ENCODE peak calls at places on chromosomes 2 and 18, in five cellular contexts. U is mammary epithelial cell; Z is chondrocyte; M is CD8-positive, alpha-beta T cell; V is fibroblast of lung. A is an unnamed sample.

GRCh38 chr2:73823916-73824523 is 4.7 kb upstream of the STAMBP start:
- DNase-seq in Z (no peak), V (peak), U (peak), M (no peak), A (peak)

GRCh38 chr18:34299828-34300227 is 75.1 kb upstream of the NOL4 start:
- DNase-seq in M (no peak), Z (no peak), V (no peak), U (no peak), A (no peak)

GRCh38 chr2:28276076-28276618 is 116.5 kb upstream of the FOSL2 start:
- DNase-seq in V (peak), Z (no peak), M (no peak), U (peak), A (peak)

GRCh38 chr2:64889803-64890202 is 99.4 kb upstream of the SLC1A4 start:
- DNase-seq in M (no peak), U (no peak), V (no peak), Z (no peak), A (no peak)

GRCh38 chr18:79043288-79043687 is 25.9 kb upstream of the ATP9B start:
- DNase-seq in M (no peak), Z (no peak), V (no peak), U (no peak), A (no peak)

GRCh38 chr18:50870138-50870845 is 8.6 kb upstream of the ME2 start:
- DNase-seq in Z (no peak), V (peak), U (peak), M (no peak), A (peak)

GRCh38 chr18:57586243-57587049 is at the start of gene FECH:
- DNase-seq in M (peak), V (peak), Z (peak), U (peak), A (peak)

GRCh38 chr2:85561280-85562212 is at the start of gene GGCX:
- DNase-seq in V (peak), M (peak), U (peak), Z (peak), A (peak)

GRCh38 chr2:144132357-144132756 is 387.6 kb downstream of the ZEB2 start:
- DNase-seq in Z (no peak), U (no peak), V (peak), M (no peak), A (peak)

GRCh38 chr2:30721668-30722647 is 85.3 kb downstream of the CAPN13 start:
- DNase-seq in U (no peak), V (no peak), M (no peak), Z (no peak), A (no peak)

GRCh38 chr18:28175930-28176673 is 828 bp downstream of the CDH2 start:
- DNase-seq in V (peak), U (peak), M (no peak), Z (no peak), A (peak)

GRCh38 chr2:167114018-167114417 is 225.7 kb downstream of the XIRP2 start:
- DNase-seq in M (no peak), Z (no peak), U (no peak), V (no peak), A (no peak)

GRCh38 chr2:72274284-72274869 is 126.7 kb upstream of the CYP26B1 start:
- DNase-seq in U (no peak), Z (no peak), V (peak), M (no peak), A (no peak)

GRCh38 chr18:22558945-22559385 is 141.2 kb upstream of the CTAGE1 start:
- DNase-seq in U (peak), M (no peak), Z (no peak), V (peak), A (no peak)

GRCh38 chr18:22560797-22561196 is 143.1 kb upstream of the CTAGE1 start:
- DNase-seq in M (no peak), V (no peak), Z (no peak), U (no peak), A (no peak)

GRCh38 chr18:22557160-22557941 is 139.6 kb upstream of the CTAGE1 start:
- DNase-seq in Z (no peak), U (no peak), M (no peak), V (peak), A (no peak)

GRCh38 chr18:22560283-22560627 is 142.5 kb upstream of the CTAGE1 start:
- DNase-seq in U (no peak), Z (no peak), M (no peak), V (no peak), A (no peak)

DNA sequence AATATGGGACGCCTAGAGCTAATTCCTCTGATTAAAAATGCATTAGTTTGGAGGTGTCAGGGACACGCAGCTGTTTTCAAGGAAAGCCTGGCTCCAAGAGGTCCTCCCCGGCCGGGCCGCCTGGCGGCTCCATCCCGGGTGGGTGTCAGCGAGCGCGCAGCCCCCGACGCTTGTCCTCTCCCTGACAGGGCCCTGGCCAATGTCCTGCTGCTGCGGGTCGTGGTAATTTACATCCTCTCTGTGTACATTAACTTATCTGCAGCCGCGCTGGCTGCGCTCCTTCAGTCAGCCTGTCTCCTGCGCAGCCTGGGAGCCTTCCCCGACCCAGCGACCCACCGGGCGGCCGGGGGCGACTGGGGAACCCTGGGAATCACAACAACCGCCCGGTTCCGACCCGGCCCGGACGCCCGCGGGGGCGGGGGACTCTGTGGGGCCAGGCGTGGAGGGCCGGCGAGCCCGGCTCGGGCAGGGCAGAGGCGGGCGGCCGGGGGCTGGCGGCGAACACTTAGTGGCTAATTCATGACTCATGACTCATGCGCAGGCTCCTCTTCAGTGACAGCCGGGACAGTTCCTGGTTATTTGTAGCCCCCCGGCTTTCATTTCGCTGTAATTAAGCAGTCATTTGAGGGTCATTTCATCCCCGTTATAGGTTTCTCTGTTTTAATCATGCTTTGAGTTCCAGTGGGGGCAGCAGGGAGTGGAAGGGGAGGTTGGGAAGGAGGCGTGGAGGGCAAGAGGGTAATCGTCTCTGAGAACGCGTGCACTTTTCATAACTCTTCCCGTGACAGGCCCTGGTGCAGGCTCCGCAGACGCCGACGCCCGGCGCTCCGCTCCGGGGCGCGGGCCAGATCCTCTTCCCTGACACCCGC is 141.9 kb upstream of the CTAGE1 start:
- DNase-seq in M (peak), U (peak), Z (no peak), V (peak), A (no peak)
- TF ChIP-seq CTCF in M (no peak), U (no peak), Z (peak), V (peak), A (peak)

GRCh38 chr2:165793161-165793778 is 777 bp downstream of the GALNT3 start:
- DNase-seq in U (peak), M (no peak), V (peak), Z (peak), A (no peak)

GRCh38 chr2:165796129-165796528 is 2.1 kb upstream of the GALNT3 start:
- DNase-seq in M (no peak), U (no peak), V (no peak), Z (no peak), A (no peak)

GRCh38 chr2:165795011-165795410 is 964 bp upstream of the GALNT3 start:
- DNase-seq in M (no peak), U (peak), V (peak), Z (no peak), A (no peak)

GRCh38 chr2:165793779-165794519 is at the start of gene GALNT3:
- DNase-seq in Z (peak), V (no peak), M (peak), U (peak), A (no peak)

GRCh38 chr2:165794520-165794882 is 454 bp upstream of the GALNT3 start:
- DNase-seq in M (peak), Z (no peak), U (peak), V (peak), A (peak)
- TF ChIP-seq CTCF in M (no peak), Z (no peak), U (no peak), V (no peak), A (no peak)

GRCh38 chr18:44887227-44887631 is 206.5 kb downstream of the SETBP1 start:
- DNase-seq in U (peak), M (no peak), Z (no peak), V (peak), A (peak)
- TF ChIP-seq CTCF in U (no peak), M (no peak), Z (no peak), V (no peak), A (no peak)

GRCh38 chr2:86675611-86676015 is 44.5 kb upstream of the RMND5A start:
- DNase-seq in U (peak), M (no peak), Z (no peak), V (no peak), A (no peak)
- TF ChIP-seq CTCF in U (peak), M (no peak), Z (no peak), V (no peak), A (peak)

GRCh38 chr2:19600982-19601381 is 242.6 kb upstream of the OSR1 start:
- DNase-seq in Z (no peak), M (no peak), U (no peak), V (no peak), A (no peak)

GRCh38 chr2:19600506-19600905 is 242.1 kb upstream of the OSR1 start:
- DNase-seq in V (no peak), U (no peak), M (no peak), Z (no peak), A (no peak)
- TF ChIP-seq CTCF in V (peak), U (no peak), M (no peak), Z (no peak), A (peak)

A was measured in HFFc6.